ENCODE peak calls at places on chromosomes 13 and 19, in five cellular contexts. One of them, this sample, is unnamed. For H3K9me3 and H3K4me1, the result is how much of the 10 kb centered on the place peaks cover.

GRCh38 chr19:49544154-49544553 is 16.4 kb downstream of the RCN3 start:
- DNase-seq in adrenal gland: no peak
- DNase-seq in neural progenitor cell: no peak
- DNase-seq in pancreas: no peak
- DNase-seq in left lung: no peak
- DNase-seq in this sample: no peak

GRCh38 chr19:8615813-8616596 is 5.5 kb upstream of the ADAMTS10 start:
- DNase-seq in pancreas: peak
- DNase-seq in left lung: peak
- DNase-seq in adrenal gland: peak
- DNase-seq in neural progenitor cell: peak
- DNase-seq in this sample: no peak

GRCh38 chr13:114129649-114130062 is 2.8 kb downstream of the RASA3 start:
- DNase-seq in neural progenitor cell: no peak
- DNase-seq in pancreas: peak
- DNase-seq in adrenal gland: no peak
- DNase-seq in left lung: peak
- DNase-seq in this sample: no peak

GRCh38 chr13:43878897-43879322 is 630 bp downstream of the CCDC122 start:
- DNase-seq in pancreas: peak
- DNase-seq in left lung: peak
- DNase-seq in neural progenitor cell: peak
- DNase-seq in adrenal gland: peak
- DNase-seq in this sample: peak

GRCh38 chr13:80131204-80131603 is 209.7 kb downstream of the SPRY2 start:
- DNase-seq in pancreas: peak
- DNase-seq in adrenal gland: peak
- DNase-seq in left lung: peak
- DNase-seq in neural progenitor cell: peak
- DNase-seq in this sample: peak

GRCh38 chr13:103799028-103799427 is 732.8 kb upstream of the SLC10A2 start:
- DNase-seq in neural progenitor cell: no peak
- DNase-seq in left lung: no peak
- DNase-seq in adrenal gland: no peak
- DNase-seq in pancreas: no peak
- DNase-seq in this sample: no peak

GRCh38 chr19:13099073-13099999 is 3.3 kb downstream of the LYL1 start:
- DNase-seq in left lung: peak
- DNase-seq in neural progenitor cell: peak
- DNase-seq in pancreas: no peak
- DNase-seq in adrenal gland: peak
- DNase-seq in this sample: peak

GRCh38 chr19:54662730-54663129 is at the start of gene LILRB4:
- DNase-seq in left lung: no peak
- DNase-seq in adrenal gland: peak
- DNase-seq in neural progenitor cell: no peak
- DNase-seq in pancreas: no peak
- DNase-seq in this sample: no peak

GRCh38 chr19:54160182-54160811 is 776 bp upstream of the LENG1 start:
- DNase-seq in left lung: no peak
- DNase-seq in neural progenitor cell: peak
- DNase-seq in adrenal gland: no peak
- DNase-seq in pancreas: peak
- DNase-seq in this sample: peak

GRCh38 chr13:29441301-29441700 is 154.2 kb downstream of the SLC7A1 start:
- DNase-seq in adrenal gland: no peak
- DNase-seq in left lung: no peak
- DNase-seq in neural progenitor cell: no peak
- DNase-seq in pancreas: no peak
- DNase-seq in this sample: no peak

GRCh38 chr13:26664942-26665341 is 95.6 kb downstream of the GPR12 start:
- DNase-seq in pancreas: no peak
- DNase-seq in adrenal gland: no peak
- DNase-seq in left lung: no peak
- DNase-seq in neural progenitor cell: no peak
- DNase-seq in this sample: no peak

GRCh38 chr13:84080748-84081530 is 198.7 kb upstream of the SLITRK1 start:
- DNase-seq in adrenal gland: no peak
- DNase-seq in left lung: no peak
- DNase-seq in pancreas: no peak
- DNase-seq in neural progenitor cell: no peak
- DNase-seq in this sample: no peak

GRCh38 chr19:50994129-50994528 is 7.3 kb downstream of the KLK8 start:
- DNase-seq in neural progenitor cell: no peak
- DNase-seq in adrenal gland: no peak
- DNase-seq in left lung: no peak
- DNase-seq in pancreas: no peak
- DNase-seq in this sample: no peak

GRCh38 chr19:56403261-56403660 is 871 bp upstream of the ZNF583 start:
- DNase-seq in pancreas: no peak
- DNase-seq in adrenal gland: no peak
- DNase-seq in left lung: no peak
- DNase-seq in neural progenitor cell: peak
- DNase-seq in this sample: no peak

GRCh38 chr19:56403764-56404704 is at the start of gene ZNF583:
- DNase-seq in pancreas: peak
- DNase-seq in left lung: peak
- DNase-seq in neural progenitor cell: peak
- DNase-seq in adrenal gland: peak
- DNase-seq in this sample: peak

GRCh38 chr19:56400485-56400884 is 3.6 kb upstream of the ZNF583 start:
- DNase-seq in left lung: no peak
- DNase-seq in adrenal gland: no peak
- DNase-seq in pancreas: no peak
- DNase-seq in neural progenitor cell: no peak
- DNase-seq in this sample: no peak

GRCh38 chr19:56404705-56405056 is 549 bp downstream of the ZNF583 start:
- DNase-seq in pancreas: no peak
- DNase-seq in adrenal gland: no peak
- DNase-seq in neural progenitor cell: no peak
- DNase-seq in left lung: no peak
- DNase-seq in this sample: no peak

GRCh38 chr19:56405062-56405461 is 930 bp downstream of the ZNF583 start:
- DNase-seq in pancreas: no peak
- DNase-seq in neural progenitor cell: no peak
- DNase-seq in left lung: no peak
- DNase-seq in adrenal gland: no peak
- DNase-seq in this sample: no peak
- H3K9me3 ChIP-seq in pancreas: under half
- H3K9me3 ChIP-seq in neural progenitor cell: under half
- H3K9me3 ChIP-seq in left lung: under half
- H3K9me3 ChIP-seq in adrenal gland: under half
- H3K9me3 ChIP-seq in this sample: half or more

DNA sequence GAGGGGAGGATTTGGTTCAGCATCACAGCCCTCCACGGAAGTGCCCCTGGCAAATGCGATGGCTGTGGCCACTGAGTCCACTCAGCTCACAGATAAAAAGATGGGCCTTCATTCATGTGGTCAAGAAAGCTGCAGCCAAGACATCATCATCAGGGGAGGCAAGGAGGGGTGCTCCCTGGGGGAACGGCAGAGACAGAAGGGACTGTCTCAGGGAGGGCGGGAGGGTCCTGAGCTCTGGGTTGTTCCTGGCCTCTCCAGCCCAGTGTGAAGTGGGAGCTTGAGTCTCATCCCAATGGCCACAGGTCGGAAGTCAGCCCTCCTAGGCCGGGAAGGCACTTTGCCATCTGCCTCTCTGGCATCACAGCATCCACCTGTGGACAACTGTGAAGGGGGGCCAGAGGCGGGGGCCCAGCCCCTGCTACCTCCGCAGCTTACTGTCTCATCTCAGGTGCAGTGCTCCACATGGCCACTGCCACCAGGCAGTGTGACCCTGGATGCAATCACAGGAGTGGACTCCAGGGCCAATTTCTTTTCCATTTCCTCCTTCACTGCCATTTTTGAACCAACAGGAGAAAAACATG is 137.8 kb upstream of the SOX1 start:
- DNase-seq in pancreas: no peak
- DNase-seq in left lung: no peak
- DNase-seq in neural progenitor cell: no peak
- DNase-seq in adrenal gland: no peak
- DNase-seq in this sample: no peak
- TF ChIP-seq CTCF in pancreas: no peak
- TF ChIP-seq CTCF in left lung: no peak
- TF ChIP-seq CTCF in neural progenitor cell: no peak
- TF ChIP-seq CTCF in adrenal gland: no peak
- TF ChIP-seq CTCF in this sample: no peak

DNA sequence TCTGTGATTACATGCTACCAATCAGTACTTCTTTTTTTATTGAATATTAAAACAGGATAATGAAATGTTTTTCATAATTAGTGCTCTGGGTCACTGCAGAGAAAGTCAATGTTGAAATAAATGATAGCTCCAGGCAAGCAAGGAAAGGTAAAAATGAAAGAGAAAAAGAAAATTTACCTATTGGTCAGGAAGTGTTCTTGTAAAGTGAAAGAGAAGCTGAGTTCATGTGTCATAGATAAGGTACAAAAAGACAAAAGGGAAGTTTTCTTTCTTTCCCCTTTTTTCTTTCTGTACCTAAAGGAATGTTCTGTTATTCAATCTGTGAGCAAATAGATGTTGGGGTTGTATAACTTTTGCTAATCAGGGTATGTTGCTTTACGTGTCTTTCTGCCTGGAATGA is 197.0 kb downstream of the PCDH9 start:
- DNase-seq in left lung: no peak
- DNase-seq in neural progenitor cell: no peak
- DNase-seq in pancreas: no peak
- DNase-seq in adrenal gland: no peak
- DNase-seq in this sample: no peak
- H3K4me1 ChIP-seq in left lung: under half
- H3K4me1 ChIP-seq in neural progenitor cell: under half
- H3K4me1 ChIP-seq in pancreas: under half
- H3K4me1 ChIP-seq in adrenal gland: under half
- H3K4me1 ChIP-seq in this sample: under half

GRCh38 chr19:34964598-34964997 is 569 bp upstream of the ZNF792 start:
- DNase-seq in left lung: no peak
- DNase-seq in neural progenitor cell: no peak
- DNase-seq in adrenal gland: no peak
- DNase-seq in pancreas: peak
- DNase-seq in this sample: no peak
- H3K9me3 ChIP-seq in left lung: under half
- H3K9me3 ChIP-seq in neural progenitor cell: under half
- H3K9me3 ChIP-seq in adrenal gland: under half
- H3K9me3 ChIP-seq in pancreas: under half
- H3K9me3 ChIP-seq in this sample: under half

GRCh38 chr13:33312150-33312908 is 26.8 kb upstream of the STARD13 start:
- DNase-seq in pancreas: no peak
- DNase-seq in adrenal gland: no peak
- DNase-seq in left lung: no peak
- DNase-seq in neural progenitor cell: no peak
- DNase-seq in this sample: no peak
- TF ChIP-seq CTCF in pancreas: no peak
- TF ChIP-seq CTCF in adrenal gland: peak
- TF ChIP-seq CTCF in left lung: no peak
- TF ChIP-seq CTCF in neural progenitor cell: no peak
- TF ChIP-seq CTCF in this sample: no peak

GRCh38 chr19:17605761-17606745 is 50.6 kb downstream of the COLGALT1 start:
- DNase-seq in neural progenitor cell: peak
- DNase-seq in adrenal gland: peak
- DNase-seq in pancreas: peak
- DNase-seq in left lung: peak
- DNase-seq in this sample: peak

GRCh38 chr19:17604372-17605025 is 49.0 kb downstream of the COLGALT1 start:
- DNase-seq in adrenal gland: no peak
- DNase-seq in neural progenitor cell: no peak
- DNase-seq in pancreas: no peak
- DNase-seq in left lung: no peak
- DNase-seq in this sample: no peak

GRCh38 chr19:17607936-17608335 is 52.5 kb downstream of the COLGALT1 start:
- DNase-seq in adrenal gland: no peak
- DNase-seq in neural progenitor cell: no peak
- DNase-seq in pancreas: no peak
- DNase-seq in left lung: no peak
- DNase-seq in this sample: no peak

GRCh38 chr19:17605117-17605516 is 49.7 kb downstream of the COLGALT1 start:
- DNase-seq in neural progenitor cell: no peak
- DNase-seq in adrenal gland: no peak
- DNase-seq in left lung: no peak
- DNase-seq in pancreas: no peak
- DNase-seq in this sample: no peak

DNA sequence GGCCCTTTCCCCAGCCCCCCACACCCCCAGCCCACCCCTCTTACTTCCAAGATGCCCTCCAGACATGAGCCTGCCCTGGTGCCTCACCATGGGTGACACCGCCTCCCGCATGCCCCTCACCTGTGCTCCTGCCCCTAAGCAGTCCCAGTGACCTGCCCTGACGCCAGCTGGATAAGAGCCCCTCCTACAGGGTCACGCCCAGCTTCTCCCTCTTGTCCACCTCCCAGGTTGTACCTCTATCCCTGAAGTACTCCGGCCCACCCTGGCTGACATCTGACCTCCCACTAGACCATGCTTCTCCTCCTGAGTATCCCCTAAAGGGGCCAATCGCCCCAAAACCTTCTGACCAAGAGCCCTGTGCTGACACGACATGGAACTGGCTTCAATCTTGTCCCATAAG is 51.3 kb downstream of the COLGALT1 start:
- DNase-seq in pancreas: no peak
- DNase-seq in neural progenitor cell: peak
- DNase-seq in adrenal gland: no peak
- DNase-seq in left lung: no peak
- DNase-seq in this sample: no peak
- H3K4me1 ChIP-seq in pancreas: under half
- H3K4me1 ChIP-seq in neural progenitor cell: under half
- H3K4me1 ChIP-seq in adrenal gland: under half
- H3K4me1 ChIP-seq in left lung: under half
- H3K4me1 ChIP-seq in this sample: under half

GRCh38 chr13:46160065-46160464 is 21.9 kb downstream of the LCP1 start:
- DNase-seq in adrenal gland: no peak
- DNase-seq in pancreas: no peak
- DNase-seq in neural progenitor cell: no peak
- DNase-seq in left lung: no peak
- DNase-seq in this sample: no peak
- H3K9me3 ChIP-seq in adrenal gland: under half
- H3K9me3 ChIP-seq in pancreas: under half
- H3K9me3 ChIP-seq in neural progenitor cell: under half
- H3K9me3 ChIP-seq in left lung: under half
- H3K9me3 ChIP-seq in this sample: under half

GRCh38 chr19:33492951-33493350 is 28.6 kb downstream of the PEPD start:
- DNase-seq in adrenal gland: no peak
- DNase-seq in neural progenitor cell: no peak
- DNase-seq in pancreas: no peak
- DNase-seq in left lung: peak
- DNase-seq in this sample: no peak
- TF ChIP-seq CTCF in adrenal gland: no peak
- TF ChIP-seq CTCF in neural progenitor cell: no peak
- TF ChIP-seq CTCF in pancreas: no peak
- TF ChIP-seq CTCF in left lung: no peak
- TF ChIP-seq CTCF in this sample: no peak